ENCODE peak calls at places on chromosomes 16 and 17, in seven cellular contexts. One of them, this sample, is unnamed.
A peak's percentile ranks its signal among the peaks of the same experiment; 100 is the strongest.

GRCh38 chr16:73794936-73795335 is 501.7 kb upstream of the PSMD7 start:
- DNase-seq in mesenchymal stem cell: no peak
- DNase-seq in neuronal stem cell: no peak
- DNase-seq in mesendoderm: no peak
- DNase-seq in IMR-90: no peak
- DNase-seq in trophoblast cell: no peak
- DNase-seq in H1: no peak
- DNase-seq in this sample: no peak

GRCh38 chr17:2634361-2634960 is 41.0 kb downstream of the PAFAH1B1 start:
- DNase-seq in mesenchymal stem cell: peak; percentile 38
- DNase-seq in mesendoderm: peak; percentile 62
- DNase-seq in neuronal stem cell: no peak
- DNase-seq in IMR-90: peak; percentile 25
- DNase-seq in H1: no peak
- DNase-seq in trophoblast cell: peak; percentile 98
- DNase-seq in this sample: peak; percentile 49

GRCh38 chr17:6101706-6102105 is 31.5 kb downstream of the WSCD1 start:
- DNase-seq in IMR-90: no peak
- DNase-seq in mesenchymal stem cell: no peak
- DNase-seq in H1: no peak
- DNase-seq in neuronal stem cell: no peak
- DNase-seq in trophoblast cell: no peak
- DNase-seq in mesendoderm: peak; percentile 82
- DNase-seq in this sample: no peak

GRCh38 chr17:79218175-79218824 is 143.7 kb downstream of the ENGASE start:
- DNase-seq in H1: no peak
- DNase-seq in mesendoderm: no peak
- DNase-seq in mesenchymal stem cell: no peak
- DNase-seq in trophoblast cell: no peak
- DNase-seq in IMR-90: no peak
- DNase-seq in neuronal stem cell: no peak
- DNase-seq in this sample: no peak

GRCh38 chr17:60579090-60579489 is 20.9 kb upstream of the PPM1D start:
- DNase-seq in mesendoderm: no peak
- DNase-seq in neuronal stem cell: no peak
- DNase-seq in trophoblast cell: no peak
- DNase-seq in IMR-90: peak; percentile 79
- DNase-seq in H1: no peak
- DNase-seq in mesenchymal stem cell: peak; percentile 88
- DNase-seq in this sample: no peak

GRCh38 chr17:62597920-62598319 is 29.6 kb upstream of the MRC2 start:
- DNase-seq in mesendoderm: no peak
- DNase-seq in trophoblast cell: no peak
- DNase-seq in mesenchymal stem cell: peak; percentile 23
- DNase-seq in neuronal stem cell: no peak
- DNase-seq in IMR-90: no peak
- DNase-seq in H1: no peak
- DNase-seq in this sample: no peak

GRCh38 chr16:8622315-8622656 is 788 bp downstream of the METTL22 start:
- DNase-seq in IMR-90: no peak
- DNase-seq in H1: no peak
- DNase-seq in mesenchymal stem cell: no peak
- DNase-seq in trophoblast cell: no peak
- DNase-seq in mesendoderm: no peak
- DNase-seq in neuronal stem cell: no peak
- DNase-seq in this sample: no peak

GRCh38 chr16:31477220-31478216 is 5.4 kb upstream of the SLC5A2 start:
- DNase-seq in IMR-90: no peak
- DNase-seq in mesenchymal stem cell: no peak
- DNase-seq in neuronal stem cell: no peak
- DNase-seq in trophoblast cell: peak; percentile 91
- DNase-seq in mesendoderm: peak; percentile 87
- DNase-seq in H1: peak; percentile 86
- DNase-seq in this sample: peak; percentile 92

GRCh38 chr17:78970834-78971763 is 8.6 kb downstream of the LGALS3BP start:
- DNase-seq in trophoblast cell: peak; percentile 82
- DNase-seq in neuronal stem cell: peak; percentile 77
- DNase-seq in H1: peak; percentile 92
- DNase-seq in mesenchymal stem cell: peak; percentile 76
- DNase-seq in mesendoderm: peak; percentile 85
- DNase-seq in IMR-90: peak; percentile 72
- DNase-seq in this sample: peak; percentile 85

GRCh38 chr17:12789075-12789975 is at the start of gene ARHGAP44:
- DNase-seq in mesenchymal stem cell: peak; percentile 53
- DNase-seq in IMR-90: peak; percentile 59
- DNase-seq in trophoblast cell: peak; percentile 70
- DNase-seq in H1: peak; percentile 86
- DNase-seq in neuronal stem cell: peak; percentile 65
- DNase-seq in mesendoderm: peak; percentile 85
- DNase-seq in this sample: peak; percentile 92

GRCh38 chr17:12794919-12795517 is 5.7 kb downstream of the ARHGAP44 start:
- DNase-seq in trophoblast cell: no peak
- DNase-seq in H1: no peak
- DNase-seq in mesendoderm: no peak
- DNase-seq in IMR-90: no peak
- DNase-seq in mesenchymal stem cell: no peak
- DNase-seq in neuronal stem cell: no peak
- DNase-seq in this sample: no peak

GRCh38 chr17:12789976-12790805 is 893 bp downstream of the ARHGAP44 start:
- DNase-seq in H1: peak; percentile 79
- DNase-seq in IMR-90: no peak
- DNase-seq in mesendoderm: peak; percentile 76
- DNase-seq in trophoblast cell: peak; percentile 29
- DNase-seq in mesenchymal stem cell: no peak
- DNase-seq in neuronal stem cell: peak; percentile 6
- DNase-seq in this sample: peak; percentile 71

DNA sequence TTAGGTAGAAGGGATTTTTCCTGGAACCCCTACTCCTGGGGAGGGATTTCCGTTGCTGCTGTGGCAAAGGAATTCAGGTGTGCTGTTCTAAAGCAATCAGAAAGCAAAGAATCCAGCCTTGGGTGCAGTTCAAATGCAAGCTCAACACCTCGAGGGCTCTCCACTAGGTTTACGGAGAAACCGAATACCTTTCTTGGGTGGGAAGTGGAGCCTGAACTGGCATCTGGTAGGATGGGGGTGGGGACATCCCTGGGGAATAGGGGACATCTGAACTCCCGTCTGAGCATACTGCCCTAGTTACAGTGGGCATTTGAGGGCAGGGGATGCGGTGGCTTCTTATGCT is 1.5 kb downstream of the ARHGAP44 start:
- DNase-seq in neuronal stem cell: no peak
- DNase-seq in H1: no peak
- DNase-seq in trophoblast cell: peak; percentile 20
- DNase-seq in mesenchymal stem cell: no peak
- DNase-seq in IMR-90: no peak
- DNase-seq in mesendoderm: peak; percentile 49
- DNase-seq in this sample: no peak
- H2AK5ac ChIP-seq in neuronal stem cell: no peak overlapping the region
- H2AK5ac ChIP-seq in H1: no peak overlapping the region
- H2AK5ac ChIP-seq in trophoblast cell: no peak overlapping the region
- H2AK5ac ChIP-seq in mesenchymal stem cell: no peak overlapping the region
- H2AK5ac ChIP-seq in IMR-90: no peak overlapping the region
- H2AK5ac ChIP-seq in mesendoderm: no peak overlapping the region
- H2AK5ac ChIP-seq in this sample: no peak overlapping the region

DNA sequence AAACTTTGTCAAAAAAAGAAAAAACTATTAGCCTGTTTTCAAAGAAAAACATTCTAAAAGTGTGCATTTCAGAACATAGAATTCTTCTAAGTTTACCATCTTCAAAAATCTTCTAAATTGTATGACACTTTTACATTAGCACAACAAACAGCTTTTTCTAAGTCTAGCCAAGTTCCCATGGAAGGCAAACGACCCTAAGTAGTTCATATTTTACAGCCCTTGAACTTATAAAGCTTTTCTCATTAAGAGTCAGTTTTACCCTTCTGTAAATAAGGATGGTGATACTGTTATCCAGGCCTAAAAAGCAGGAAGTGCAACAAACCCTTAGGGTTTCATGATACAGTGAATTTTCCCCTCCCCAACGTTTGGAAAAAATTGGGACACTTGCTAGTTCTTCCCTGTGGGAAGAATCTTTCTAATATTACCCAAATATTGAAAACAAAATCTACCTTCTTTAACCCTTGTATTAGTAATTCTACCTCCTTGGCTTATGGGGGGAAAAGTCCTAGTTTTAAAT is 4.0 kb upstream of the ARL6IP1 start:
- DNase-seq in mesendoderm: no peak
- DNase-seq in neuronal stem cell: no peak
- DNase-seq in H1: no peak
- DNase-seq in trophoblast cell: no peak
- DNase-seq in IMR-90: no peak
- DNase-seq in mesenchymal stem cell: no peak
- DNase-seq in this sample: no peak
- H2AK5ac ChIP-seq in mesendoderm: no peak overlapping the region
- H2AK5ac ChIP-seq in neuronal stem cell: no peak overlapping the region
- H2AK5ac ChIP-seq in H1: no peak overlapping the region
- H2AK5ac ChIP-seq in trophoblast cell: no peak overlapping the region
- H2AK5ac ChIP-seq in IMR-90: no peak overlapping the region
- H2AK5ac ChIP-seq in mesenchymal stem cell: no peak overlapping the region
- H2AK5ac ChIP-seq in this sample: no peak overlapping the region

GRCh38 chr17:17491546-17491988 is 4.6 kb downstream of the RASD1 start:
- DNase-seq in IMR-90: no peak
- DNase-seq in mesendoderm: no peak
- DNase-seq in trophoblast cell: no peak
- DNase-seq in mesenchymal stem cell: no peak
- DNase-seq in neuronal stem cell: no peak
- DNase-seq in H1: no peak
- DNase-seq in this sample: no peak
- H2AK5ac ChIP-seq in IMR-90: no peak overlapping the region
- H2AK5ac ChIP-seq in mesendoderm: no peak overlapping the region
- H2AK5ac ChIP-seq in trophoblast cell: no peak overlapping the region
- H2AK5ac ChIP-seq in mesenchymal stem cell: no peak overlapping the region
- H2AK5ac ChIP-seq in neuronal stem cell: no peak overlapping the region
- H2AK5ac ChIP-seq in H1: no peak overlapping the region
- H2AK5ac ChIP-seq in this sample: no peak overlapping the region

GRCh38 chr17:55237268-55237667 is 27.5 kb upstream of the HLF start:
- DNase-seq in mesendoderm: no peak
- DNase-seq in trophoblast cell: no peak
- DNase-seq in IMR-90: no peak
- DNase-seq in mesenchymal stem cell: no peak
- DNase-seq in neuronal stem cell: no peak
- DNase-seq in H1: no peak
- DNase-seq in this sample: no peak
- H2AK5ac ChIP-seq in mesendoderm: no peak overlapping the region
- H2AK5ac ChIP-seq in trophoblast cell: no peak overlapping the region
- H2AK5ac ChIP-seq in IMR-90: no peak overlapping the region
- H2AK5ac ChIP-seq in mesenchymal stem cell: no peak overlapping the region
- H2AK5ac ChIP-seq in neuronal stem cell: no peak overlapping the region
- H2AK5ac ChIP-seq in H1: no peak overlapping the region
- H2AK5ac ChIP-seq in this sample: no peak overlapping the region

GRCh38 chr17:17623904-17624303 is 32.4 kb upstream of the PEMT start:
- DNase-seq in H1: no peak
- DNase-seq in neuronal stem cell: no peak
- DNase-seq in mesendoderm: no peak
- DNase-seq in IMR-90: no peak
- DNase-seq in trophoblast cell: no peak
- DNase-seq in mesenchymal stem cell: no peak
- DNase-seq in this sample: no peak
- H2AK5ac ChIP-seq in H1: no peak overlapping the region
- H2AK5ac ChIP-seq in neuronal stem cell: peak overlapping the region; percentile 79
- H2AK5ac ChIP-seq in mesendoderm: no peak overlapping the region
- H2AK5ac ChIP-seq in IMR-90: no peak overlapping the region
- H2AK5ac ChIP-seq in trophoblast cell: no peak overlapping the region
- H2AK5ac ChIP-seq in mesenchymal stem cell: no peak overlapping the region
- H2AK5ac ChIP-seq in this sample: no peak overlapping the region

GRCh38 chr17:29046440-29046839 is 3.5 kb downstream of the PIPOX start:
- DNase-seq in mesendoderm: peak; percentile 36
- DNase-seq in IMR-90: no peak
- DNase-seq in H1: no peak
- DNase-seq in neuronal stem cell: no peak
- DNase-seq in trophoblast cell: peak; percentile 85
- DNase-seq in mesenchymal stem cell: no peak
- DNase-seq in this sample: no peak
- H2AK5ac ChIP-seq in mesendoderm: peak overlapping the region; percentile 48
- H2AK5ac ChIP-seq in IMR-90: no peak overlapping the region
- H2AK5ac ChIP-seq in H1: peak overlapping the region; percentile 46
- H2AK5ac ChIP-seq in neuronal stem cell: no peak overlapping the region
- H2AK5ac ChIP-seq in trophoblast cell: no peak overlapping the region
- H2AK5ac ChIP-seq in mesenchymal stem cell: no peak overlapping the region
- H2AK5ac ChIP-seq in this sample: no peak overlapping the region

DNA sequence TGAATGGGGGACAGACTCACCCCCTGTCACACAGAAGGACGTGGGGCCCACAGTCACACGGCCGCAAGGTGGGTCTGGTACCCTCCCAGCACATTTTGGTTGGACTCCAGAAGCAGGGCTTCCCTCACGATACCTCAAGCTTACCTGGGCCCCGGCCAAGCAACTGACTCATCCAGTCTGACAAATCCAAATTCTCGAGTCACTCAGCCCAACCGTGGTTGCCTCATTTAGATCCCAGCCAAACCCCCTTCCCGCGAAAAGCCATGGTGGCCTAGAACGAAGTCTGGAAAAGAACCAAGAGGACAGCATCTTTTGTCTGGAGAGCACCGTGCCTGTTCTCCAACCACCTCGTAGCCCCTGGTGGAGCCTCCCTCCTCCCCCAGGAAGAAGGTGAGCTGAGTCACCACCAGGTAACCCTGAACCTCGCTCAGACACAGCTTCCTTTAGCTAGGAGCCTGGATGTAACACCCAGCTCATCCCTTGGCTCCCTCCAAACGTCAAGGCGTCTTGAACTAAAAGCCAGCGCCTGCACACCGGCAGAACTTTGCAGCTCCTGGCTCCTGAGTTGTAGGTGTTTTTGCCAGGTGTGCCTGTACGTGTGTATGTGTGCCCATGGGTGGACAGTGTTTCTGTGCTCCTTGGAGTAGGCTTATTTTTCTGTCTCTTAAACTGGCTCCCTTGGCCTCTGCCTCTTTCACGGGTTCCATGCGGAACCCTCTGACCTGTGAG is 78.9 kb downstream of the CMIP start:
- DNase-seq in IMR-90: peak; percentile 87
- DNase-seq in trophoblast cell: peak; percentile 86
- DNase-seq in mesenchymal stem cell: no peak
- DNase-seq in H1: no peak
- DNase-seq in neuronal stem cell: no peak
- DNase-seq in mesendoderm: peak; percentile 51
- DNase-seq in this sample: no peak
- H2AK5ac ChIP-seq in IMR-90: no peak overlapping the region
- H2AK5ac ChIP-seq in trophoblast cell: no peak overlapping the region
- H2AK5ac ChIP-seq in mesenchymal stem cell: no peak overlapping the region
- H2AK5ac ChIP-seq in H1: no peak overlapping the region
- H2AK5ac ChIP-seq in neuronal stem cell: no peak overlapping the region
- H2AK5ac ChIP-seq in mesendoderm: no peak overlapping the region
- H2AK5ac ChIP-seq in this sample: no peak overlapping the region

DNA sequence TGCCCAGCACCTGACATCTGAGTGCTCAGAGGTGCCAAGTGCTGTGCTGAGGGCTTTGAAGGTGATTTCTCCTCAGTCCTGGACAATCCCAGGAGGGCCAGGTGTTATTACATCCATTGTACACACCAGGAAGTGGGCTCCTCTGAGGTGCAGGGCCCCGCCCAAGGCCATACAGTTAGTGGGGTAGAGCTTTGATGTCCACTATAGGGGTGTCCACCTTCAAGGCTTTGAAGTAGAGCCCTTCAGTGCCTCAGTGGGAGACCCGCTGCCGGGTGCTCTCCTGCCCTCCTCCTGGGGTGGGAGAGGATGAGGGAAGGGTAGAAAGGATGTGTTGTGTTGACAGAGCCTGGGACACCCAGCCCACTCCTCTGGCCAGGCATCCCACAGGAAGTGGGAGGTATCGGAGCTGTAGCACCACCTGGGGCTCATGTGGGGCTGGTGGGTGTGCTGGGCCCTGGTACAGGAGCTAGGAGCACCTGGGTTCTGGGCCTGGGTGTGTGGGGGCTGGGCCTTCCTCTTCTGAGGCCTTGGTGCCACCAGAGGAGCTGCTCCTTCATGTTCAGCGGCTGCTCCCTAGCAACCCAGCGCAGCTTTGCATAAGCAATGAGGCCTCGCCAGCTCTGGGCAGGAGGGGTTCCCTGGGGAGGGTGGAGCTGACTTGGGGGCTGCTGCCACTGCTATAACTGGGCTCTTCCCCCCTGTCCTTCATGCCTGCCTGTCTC is 7.4 kb downstream of the LASP1 start:
- DNase-seq in mesenchymal stem cell: no peak
- DNase-seq in trophoblast cell: no peak
- DNase-seq in IMR-90: no peak
- DNase-seq in mesendoderm: peak; percentile 52
- DNase-seq in neuronal stem cell: no peak
- DNase-seq in H1: no peak
- DNase-seq in this sample: peak; percentile 75
- H2AK5ac ChIP-seq in mesenchymal stem cell: peak overlapping the region; percentile 18
- H2AK5ac ChIP-seq in trophoblast cell: peak overlapping the region; percentile 54
- H2AK5ac ChIP-seq in IMR-90: no peak overlapping the region
- H2AK5ac ChIP-seq in mesendoderm: no peak overlapping the region
- H2AK5ac ChIP-seq in neuronal stem cell: peak overlapping the region; percentile 73
- H2AK5ac ChIP-seq in H1: peak overlapping the region; percentile 54
- H2AK5ac ChIP-seq in this sample: no peak overlapping the region